ENCODE peak calls at places on chromosomes 6 and 20, in four cellular contexts. G is K562, F is GM12878, I is HepG2. D is an unnamed sample.

GRCh38 chr20:58810116-58810878 is 40.4 kb downstream of the GNAS-AS1 start:
- DNase-seq in I (no peak), F (no peak), G (no peak), D (no peak)

GRCh38 chr20:48763183-48764030 is 64.4 kb downstream of the PREX1 start:
- DNase-seq in G (no peak), I (no peak), F (no peak), D (no peak)

GRCh38 chr20:34171640-34172039 is 59.6 kb upstream of the EIF2S2 start:
- DNase-seq in I (no peak), G (no peak), F (no peak), D (no peak)

GRCh38 chr20:46610145-46610544 is 41.1 kb downstream of the SLC13A3 start:
- DNase-seq in F (no peak), I (no peak), G (no peak), D (no peak)

GRCh38 chr6:130020106-130020851 is 1.9 kb downstream of the L3MBTL3 start:
- DNase-seq in F (no peak), G (peak; percentile 46), I (no peak), D (no peak)

GRCh38 chr20:52313335-52313963 is 121.9 kb upstream of the ZFP64 start:
- DNase-seq in F (no peak), G (no peak), I (peak; percentile 60), D (peak; percentile 32)

GRCh38 chr6:38262041-38262440 is 377.7 kb downstream of the BTBD9 start:
- DNase-seq in F (no peak), I (peak; percentile 57), G (no peak), D (no peak)

GRCh38 chr6:129481706-129482105 is 228.3 kb downstream of the ARHGAP18 start:
- DNase-seq in G (no peak), F (no peak), I (no peak), D (no peak)

GRCh38 chr6:170459451-170459850 is 93.7 kb downstream of the PSMB1 start:
- DNase-seq in I (no peak), F (peak; percentile 23), G (no peak), D (no peak)

GRCh38 chr20:5910192-5910591 is 40.1 kb downstream of the TRMT6 start:
- DNase-seq in G (no peak), I (no peak), F (no peak), D (no peak)

GRCh38 chr6:165181951-165182414 is 127.4 kb downstream of the C6orf118 start:
- DNase-seq in F (no peak), I (no peak), G (no peak), D (no peak)

GRCh38 chr20:25376886-25377285 is 13.7 kb downstream of the ABHD12 start:
- DNase-seq in F (no peak), I (no peak), G (no peak), D (no peak)

GRCh38 chr6:132919028-132919427 is 104.7 kb downstream of the RPS12 start:
- DNase-seq in F (no peak), I (no peak), G (no peak), D (no peak)

GRCh38 chr6:170088349-170088951 is 202.4 kb downstream of the DLL1 start:
- DNase-seq in F (no peak), I (no peak), G (no peak), D (peak; percentile 6)

GRCh38 chr6:44284867-44285266 is 14.6 kb downstream of the TMEM151B start:
- DNase-seq in F (no peak), G (no peak), I (no peak), D (no peak)

GRCh38 chr6:161067749-161068148 is 76.2 kb downstream of the MAP3K4 start:
- DNase-seq in I (no peak), F (no peak), G (no peak), D (no peak)

GRCh38 chr6:147382945-147383554 is 125.4 kb upstream of the SAMD5 start:
- DNase-seq in F (no peak), I (peak; percentile 30), G (peak; percentile 26), D (no peak)

GRCh38 chr6:14092861-14093789 is 24.4 kb upstream of the CD83 start:
- DNase-seq in F (no peak), G (no peak), I (no peak), D (no peak)

GRCh38 chr20:40286991-40287531 is 402.0 kb downstream of the MAFB start:
- DNase-seq in F (no peak), G (no peak), I (no peak), D (no peak)

GRCh38 chr6:112180095-112180820 is 74.1 kb downstream of the LAMA4 start:
- DNase-seq in F (no peak), I (peak; percentile 90), G (peak; percentile 44), D (no peak)

GRCh38 chr6:151413372-151414145 is 22.2 kb upstream of the ZBTB2 start:
- DNase-seq in F (no peak), G (no peak), I (no peak), D (no peak)

GRCh38 chr6:91437295-91437694 is 850.4 kb upstream of the MAP3K7 start:
- DNase-seq in F (no peak), G (no peak), I (no peak), D (no peak)

GRCh38 chr20:588476-588875 is 21.6 kb downstream of the TCF15 start:
- DNase-seq in F (no peak), G (no peak), I (no peak), D (no peak)

GRCh38 chr6:105831321-105831720 is 254.8 kb upstream of the PRDM1 start:
- DNase-seq in I (no peak), F (no peak), G (no peak), D (no peak)

GRCh38 chr6:147211831-147212230 is 7.6 kb downstream of the STXBP5 start:
- DNase-seq in G (no peak), I (no peak), F (no peak), D (no peak)

GRCh38 chr20:62371588-62372041 is 4.5 kb upstream of the LAMA5 start:
- DNase-seq in I (no peak), F (no peak), G (no peak), D (no peak)

GRCh38 chr6:70709826-70710225 is 42.1 kb downstream of the SMAP1 start:
- DNase-seq in I (peak; percentile 5), F (no peak), G (no peak), D (no peak)

GRCh38 chr6:2582268-2582667 is 168.5 kb downstream of the MYLK4 start:
- DNase-seq in I (no peak), G (no peak), F (no peak), D (no peak)

GRCh38 chr6:122736166-122736565 is 43.4 kb upstream of the FABP7 start:
- DNase-seq in G (no peak), F (no peak), I (no peak), D (no peak)
- TF ChIP-seq CBFB in G (no peak), F (no peak), I (no peak), D (no peak)

GRCh38 chr6:52530351-52530750 is 46.5 kb downstream of the TRAM2 start:
- DNase-seq in G (no peak), F (no peak), I (no peak), D (no peak)
- TF ChIP-seq CBFB in G (no peak), F (no peak), I (no peak), D (no peak)

DNA sequence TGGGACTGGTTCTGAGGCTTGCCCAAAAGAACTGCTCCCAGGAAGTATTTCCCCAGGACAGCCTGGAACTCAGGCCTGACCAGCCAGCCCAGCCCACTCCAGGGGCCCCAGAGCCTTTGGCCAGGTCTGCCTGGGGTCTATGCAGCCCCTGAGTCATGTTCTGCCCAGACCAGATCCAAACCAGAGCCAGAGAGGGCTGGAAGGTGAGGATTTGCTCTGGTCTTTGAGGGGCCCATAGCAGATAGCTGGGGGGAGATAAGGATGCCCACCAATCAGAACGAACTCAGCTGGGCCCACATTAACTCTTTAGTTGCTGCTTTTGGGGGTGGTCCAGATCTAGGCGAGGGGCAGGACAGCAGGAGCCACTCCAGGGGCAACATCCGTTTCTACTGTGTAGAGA is 16.8 kb downstream of the C6orf132 start:
- DNase-seq in F (no peak), G (peak; percentile 31), I (no peak), D (no peak)
- TF ChIP-seq CBFB in F (no peak), G (no peak), I (no peak), D (no peak)

DNA sequence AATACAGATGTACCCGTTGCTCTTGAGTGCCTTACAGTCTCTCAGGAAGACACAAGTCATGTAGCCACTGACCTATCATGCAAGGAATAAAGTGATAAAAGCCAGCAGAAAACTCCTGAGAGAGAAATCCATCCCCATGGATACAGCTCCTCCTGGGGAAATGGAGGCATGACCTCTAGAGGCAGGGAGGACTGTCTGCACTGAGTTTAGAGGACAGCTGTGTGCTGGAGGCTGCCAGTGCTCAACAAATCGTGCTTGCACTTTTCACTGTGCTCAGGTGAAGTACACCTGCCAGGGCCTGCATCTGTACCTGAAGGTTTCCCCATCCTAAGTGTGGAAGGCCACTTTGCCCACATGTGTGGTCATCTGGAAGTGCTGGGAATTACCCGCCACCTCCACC is 12.1 kb downstream of the CD93 start:
- DNase-seq in F (no peak), I (no peak), G (no peak), D (no peak)
- TF ChIP-seq CBFB in F (no peak), I (no peak), G (no peak), D (no peak)

GRCh38 chr20:18287546-18287914 is 797 bp upstream of the ZNF133 start:
- DNase-seq in G (no peak), I (no peak), F (no peak), D (no peak)
- TF ChIP-seq CBFB in G (no peak), I (no peak), F (no peak), D (no peak)

D was measured in WTC11.